ENCODE peak calls at places on chromosomes 2 and 18, in seven cellular contexts. S, P, F, Z, T, O and C are unnamed samples.

GRCh38 chr2:3127279-3127690 is 250.3 kb downstream of the EIPR1 start:
- DNase-seq in S (no peak), P (no peak), F (no peak), Z (no peak), T (no peak), O (no peak), C (no peak)

GRCh38 chr2:158414538-158414937 is 42.0 kb downstream of the CCDC148 start:
- DNase-seq in S (no peak), P (no peak), F (no peak), Z (peak), T (no peak), O (no peak), C (no peak)

GRCh38 chr2:65465857-65466256 is 33.5 kb upstream of the SPRED2 start:
- DNase-seq in S (no peak), P (peak), F (no peak), Z (no peak), T (no peak), O (no peak), C (no peak)

GRCh38 chr2:33215299-33215698 is 261.1 kb upstream of the RASGRP3 start:
- DNase-seq in S (no peak), P (no peak), F (peak), Z (peak), T (peak), O (no peak), C (no peak)

GRCh38 chr2:144249035-144249637 is 270.8 kb downstream of the ZEB2 start:
- DNase-seq in S (no peak), P (no peak), F (no peak), Z (no peak), T (no peak), O (no peak), C (no peak)

GRCh38 chr18:77098033-77098432 is 34.5 kb downstream of the MBP start:
- DNase-seq in S (no peak), P (no peak), F (no peak), Z (no peak), T (no peak), O (no peak), C (no peak)

GRCh38 chr2:183162362-183162761 is 38.1 kb downstream of the NUP35 start:
- DNase-seq in S (no peak), P (no peak), F (no peak), Z (peak), T (no peak), O (no peak), C (no peak)

GRCh38 chr2:148122788-148123187 is 101.9 kb downstream of the MBD5 start:
- DNase-seq in S (no peak), P (no peak), F (no peak), Z (peak), T (no peak), O (no peak), C (peak)

GRCh38 chr18:9914584-9915290 is 921 bp downstream of the VAPA start:
- DNase-seq in S (peak), P (peak), F (peak), Z (peak), T (peak), O (peak), C (peak)

GRCh38 chr2:176132397-176133086 is 3.0 kb downstream of the HOXD8 start:
- DNase-seq in S (peak), P (no peak), F (no peak), Z (no peak), T (no peak), O (no peak), C (no peak)
- H3K27ac ChIP-seq in S (no peak), P (no peak), F (no peak), Z (no peak), T (no peak), O (no peak), C (no peak)

GRCh38 chr18:56593906-56594305 is 44.5 kb downstream of the TXNL1 start:
- DNase-seq in S (no peak), P (no peak), F (no peak), Z (peak), T (no peak), O (no peak), C (no peak)

DNA sequence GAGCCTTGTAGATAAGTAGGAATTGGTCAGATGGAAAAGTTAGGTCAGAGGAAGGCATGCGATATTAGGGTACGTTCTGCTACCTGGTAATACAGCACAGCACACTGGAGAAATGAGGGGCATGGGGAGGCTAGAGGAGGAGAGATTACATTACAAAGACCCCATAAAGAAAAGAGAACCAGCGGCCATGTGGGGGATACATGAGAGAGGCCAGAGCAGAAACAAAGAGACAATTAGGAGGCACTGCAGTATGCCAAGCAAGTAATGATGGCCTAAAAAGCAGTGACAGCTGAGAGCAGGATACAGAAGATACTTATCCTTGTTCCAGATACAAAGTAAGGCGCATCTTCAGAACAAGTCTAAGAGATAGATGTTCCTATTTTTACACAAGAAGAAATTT is 40.0 kb downstream of the TXNL1 start:
- DNase-seq in S (peak), P (no peak), F (no peak), Z (no peak), T (peak), O (no peak), C (no peak)
- H3K27ac ChIP-seq in S (no peak), P (no peak), F (no peak), Z (no peak), T (no peak), O (no peak), C (no peak)

GRCh38 chr2:230130668-230131364 is 62.1 kb upstream of the SLC16A14 start:
- DNase-seq in S (no peak), P (peak), F (peak), Z (peak), T (no peak), O (no peak), C (no peak)
- H3K27ac ChIP-seq in S (no peak), P (peak), F (peak), Z (peak), T (no peak), O (no peak), C (peak)

DNA sequence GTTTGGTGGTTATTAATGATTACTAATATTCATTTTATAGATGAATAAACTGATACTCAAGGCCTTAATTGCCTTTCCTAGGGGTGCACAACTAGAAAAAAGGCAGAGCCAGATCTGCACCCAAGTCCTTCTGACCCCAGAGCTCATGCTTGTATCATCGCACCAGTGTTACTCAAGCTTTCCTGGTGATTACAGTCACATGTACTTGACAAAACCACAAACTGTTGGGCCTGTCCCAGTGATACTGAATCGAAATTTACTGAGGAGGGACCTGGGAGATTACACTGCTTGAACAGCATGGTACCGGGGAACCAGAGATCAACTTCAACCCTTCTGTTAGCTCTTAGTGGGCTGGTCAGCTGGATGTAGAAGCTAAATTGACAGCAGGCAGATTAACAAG is 33.7 kb downstream of the FASTKD2 start:
- DNase-seq in S (no peak), P (no peak), F (no peak), Z (peak), T (no peak), O (no peak), C (no peak)
- H3K27ac ChIP-seq in S (no peak), P (no peak), F (no peak), Z (no peak), T (no peak), O (no peak), C (no peak)